ENCODE peak calls at places on chromosomes 7 and 10, in ten cellular contexts. Z is HCT116, Q is tibial nerve, G is H1, R is heart left ventricle, V is A549, B is Peyer's patch, A is adrenal gland, D is esophagus muscularis mucosa, W is esophagus squamous epithelium. S is an unnamed sample.

GRCh38 chr10:71078454-71079145 is 133.8 kb upstream of the UNC5B start:
- DNase-seq in Z (no peak), Q (no peak), G (no peak), R (no peak), V (no peak), B (no peak), A (peak; percentile 27), D (peak; percentile 72), W (no peak), S (peak; percentile 53)

GRCh38 chr7:48097511-48098231 is 8.6 kb downstream of the UPP1 start:
- DNase-seq in Z (no peak), Q (no peak), G (no peak), R (no peak), V (no peak), B (no peak), A (peak; percentile 41), D (peak; percentile 42), W (no peak), S (no peak)

GRCh38 chr7:132239422-132239994 is 336.8 kb downstream of the PLXNA4 start:
- DNase-seq in Z (no peak), Q (no peak), G (no peak), R (no peak), V (no peak), B (no peak), A (no peak), D (no peak), W (no peak), S (no peak)

GRCh38 chr7:96273716-96274115 is 48.2 kb downstream of the SLC25A13 start:
- DNase-seq in Z (no peak), Q (no peak), G (no peak), R (no peak), V (no peak), B (no peak), A (no peak), D (no peak), W (no peak), S (no peak)

GRCh38 chr7:1815051-1815481 is 145.0 kb downstream of the ELFN1 start:
- DNase-seq in Z (no peak), Q (no peak), G (no peak), R (no peak), V (no peak), B (no peak), A (peak; percentile 50), D (peak; percentile 66), W (no peak), S (peak; percentile 6)

GRCh38 chr7:1368682-1369571 is 90.3 kb downstream of the MICALL2 start:
- DNase-seq in Z (peak; percentile 27), Q (no peak), G (peak; percentile 81), R (no peak), V (peak; percentile 61), B (no peak), A (no peak), D (no peak), W (no peak), S (no peak)

GRCh38 chr7:80795174-80795573 is 123.7 kb downstream of the SEMA3C start:
- DNase-seq in Z (no peak), Q (no peak), G (no peak), R (no peak), V (no peak), B (no peak), A (no peak), D (no peak), W (no peak), S (no peak)

GRCh38 chr7:64889686-64890162 is 13.3 kb upstream of the ZNF273 start:
- DNase-seq in Z (no peak), Q (no peak), G (no peak), R (no peak), V (no peak), B (no peak), A (peak; percentile 41), D (no peak), W (no peak), S (no peak)

GRCh38 chr10:102451105-102451969 is at the start of gene C10orf95:
- DNase-seq in Z (no peak), Q (no peak), G (no peak), R (no peak), V (no peak), B (no peak), A (peak; percentile 66), D (no peak), W (no peak), S (no peak)

GRCh38 chr7:149436358-149436757 is 24.5 kb downstream of the ZNF777 start:
- DNase-seq in Z (no peak), Q (no peak), G (no peak), R (no peak), V (no peak), B (no peak), A (no peak), D (no peak), W (no peak), S (no peak)

GRCh38 chr7:134789967-134790685 is 10.7 kb downstream of the CALD1 start:
- DNase-seq in Z (no peak), Q (peak; percentile 4), G (no peak), R (peak; percentile 50), V (no peak), B (no peak), A (no peak), D (peak; percentile 88), W (no peak), S (peak; percentile 21)

GRCh38 chr10:18341063-18341462 is 200.8 kb downstream of the CACNB2 start:
- DNase-seq in Z (no peak), Q (no peak), G (no peak), R (no peak), V (no peak), B (no peak), A (no peak), D (no peak), W (no peak), S (no peak)

GRCh38 chr10:805635-806305 is 116.3 kb upstream of the DIP2C start:
- DNase-seq in Z (no peak), Q (no peak), G (no peak), R (no peak), V (no peak), B (no peak), A (peak; percentile 51), D (no peak), W (no peak), S (peak; percentile 81)

GRCh38 chr10:804787-805634 is 115.5 kb upstream of the DIP2C start:
- DNase-seq in Z (no peak), Q (no peak), G (no peak), R (no peak), V (no peak), B (no peak), A (peak; percentile 50), D (no peak), W (no peak), S (no peak)

GRCh38 chr10:807958-808353 is 118.5 kb upstream of the DIP2C start:
- DNase-seq in Z (no peak), Q (no peak), G (no peak), R (no peak), V (no peak), B (no peak), A (peak; percentile 33), D (no peak), W (no peak), S (peak; percentile 46)

GRCh38 chr10:806451-807162 is 117.1 kb upstream of the DIP2C start:
- DNase-seq in Z (no peak), Q (no peak), G (no peak), R (no peak), V (no peak), B (no peak), A (peak; percentile 74), D (no peak), W (no peak), S (peak; percentile 81)

GRCh38 chr10:807163-807957 is 117.9 kb upstream of the DIP2C start:
- DNase-seq in Z (no peak), Q (no peak), G (no peak), R (no peak), V (no peak), B (no peak), A (peak; percentile 48), D (no peak), W (no peak), S (peak; percentile 77)
- TF ChIP-seq POLR2A in Z (no peak), Q (no peak), G (no peak), R (no peak), V (no peak), B (no peak), A (no peak), D (no peak), W (no peak), S (no peak)

GRCh38 chr10:7218974-7219373 is 191.9 kb downstream of the SFMBT2 start:
- DNase-seq in Z (no peak), Q (no peak), G (no peak), R (no peak), V (peak; percentile 30), B (no peak), A (no peak), D (no peak), W (no peak), S (no peak)
- TF ChIP-seq CTCF in Z (no peak), Q (no peak), G (peak; percentile 5), R (no peak), V (peak; percentile 8), B (no peak), A (no peak), D (no peak), W (no peak), S (no peak)

DNA sequence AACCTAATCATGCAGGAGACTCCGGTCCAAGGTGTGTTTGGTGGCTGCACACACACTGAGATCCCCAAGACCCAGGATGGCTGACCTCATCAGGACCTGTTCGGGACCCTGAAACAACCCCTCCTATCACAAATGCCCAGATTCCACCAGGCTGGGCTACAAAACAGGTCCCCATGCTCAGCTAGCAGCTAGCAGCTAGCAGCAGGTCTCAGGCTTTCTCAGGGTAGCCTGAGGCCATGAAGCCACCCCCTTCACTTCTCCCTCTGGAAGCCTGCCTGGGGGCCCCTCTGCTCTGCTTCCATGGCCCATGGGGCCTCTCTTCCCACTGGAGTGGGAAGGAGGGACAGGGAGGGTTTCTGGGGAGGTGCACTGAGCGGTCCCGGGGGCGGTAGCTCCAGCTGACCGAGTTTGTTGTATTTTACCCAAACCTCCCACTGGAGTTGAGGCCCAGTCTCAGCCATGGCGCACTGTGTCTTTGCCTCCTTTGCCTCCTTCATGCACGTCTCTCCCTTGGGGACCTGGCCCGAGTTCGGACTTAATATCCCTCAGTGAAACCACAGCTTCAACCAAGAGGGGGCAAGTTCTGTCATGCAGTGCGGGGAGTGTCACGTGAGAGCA is 95.1 kb upstream of the GPR26 start:
- DNase-seq in Z (no peak), Q (no peak), G (no peak), R (no peak), V (no peak), B (no peak), A (no peak), D (no peak), W (no peak), S (no peak)
- H3K4me3 ChIP-seq in Z (no peak overlapping the region), Q (no peak overlapping the region), G (no peak overlapping the region), R (no peak overlapping the region), V (no peak overlapping the region), B (no peak overlapping the region), A (no peak overlapping the region), D (no peak overlapping the region), W (no peak overlapping the region), S (no peak overlapping the region)

GRCh38 chr10:69096045-69096444 is 8.1 kb downstream of the SRGN start:
- DNase-seq in Z (no peak), Q (no peak), G (no peak), R (no peak), V (no peak), B (no peak), A (peak; percentile 11), D (no peak), W (no peak), S (no peak)
- TF ChIP-seq POLR2A in Z (no peak), Q (no peak), G (no peak), R (no peak), V (no peak), B (no peak), A (no peak), D (no peak), W (no peak), S (no peak)

S was measured in lower leg skin.